ENCODE peak calls at places on chromosomes 2 and 18, in seven cellular contexts. R is HCT116, O is DND-41, G is A549, M is lung, V is keratinocyte, K is body of pancreas. E is an unnamed sample.

GRCh38 chr18:13581496-13581895 is 144.9 kb downstream of the FAM210A start:
- DNase-seq in M (no peak), R (no peak), V (no peak), O (no peak), K (no peak), G (no peak), E (no peak)

GRCh38 chr18:71727909-71728308 is 816.2 kb downstream of the CBLN2 start:
- DNase-seq in G (no peak), O (no peak), M (no peak), V (no peak), K (no peak), R (no peak), E (no peak)

GRCh38 chr2:49770919-49771318 is 616.6 kb upstream of the FSHR start:
- DNase-seq in O (no peak), R (no peak), G (peak; percentile 31), M (no peak), K (peak; percentile 61), V (peak; percentile 11), E (no peak)

GRCh38 chr18:31741096-31741735 is 19.5 kb downstream of the SLC25A52 start:
- DNase-seq in V (no peak), G (peak; percentile 27), R (peak; percentile 22), M (peak; percentile 46), O (peak; percentile 51), K (peak; percentile 51), E (peak; percentile 59)

GRCh38 chr18:75051757-75052156 is 157.2 kb downstream of the PTGR3 start:
- DNase-seq in O (no peak), M (no peak), R (no peak), V (no peak), G (no peak), K (no peak), E (no peak)

GRCh38 chr2:122743031-122743675 is 987.7 kb downstream of the TSN start:
- DNase-seq in G (no peak), R (no peak), M (no peak), O (no peak), V (no peak), K (no peak), E (no peak)

GRCh38 chr2:224520064-224520463 is 65.1 kb downstream of the CUL3 start:
- DNase-seq in R (no peak), V (no peak), O (no peak), M (no peak), K (no peak), G (peak; percentile 17), E (peak; percentile 4)

GRCh38 chr2:108615480-108616090 is 81.3 kb downstream of the LIMS1 start:
- DNase-seq in G (no peak), K (no peak), O (no peak), M (no peak), R (no peak), V (no peak), E (no peak)

GRCh38 chr2:74006424-74006823 is 21.7 kb downstream of the TET3 start:
- DNase-seq in M (no peak), R (no peak), V (no peak), O (no peak), K (no peak), G (no peak), E (no peak)

GRCh38 chr2:74002515-74003391 is 18.0 kb downstream of the TET3 start:
- DNase-seq in K (peak; percentile 84), V (no peak), G (peak; percentile 33), O (peak; percentile 82), R (no peak), M (peak; percentile 73), E (peak; percentile 81)

GRCh38 chr2:74005786-74006185 is 21.1 kb downstream of the TET3 start:
- DNase-seq in M (no peak), V (no peak), O (no peak), G (no peak), K (no peak), R (no peak), E (no peak)

GRCh38 chr2:74003494-74004211 is 18.9 kb downstream of the TET3 start:
- DNase-seq in M (no peak), R (no peak), K (no peak), G (no peak), O (no peak), V (no peak), E (no peak)

DNA sequence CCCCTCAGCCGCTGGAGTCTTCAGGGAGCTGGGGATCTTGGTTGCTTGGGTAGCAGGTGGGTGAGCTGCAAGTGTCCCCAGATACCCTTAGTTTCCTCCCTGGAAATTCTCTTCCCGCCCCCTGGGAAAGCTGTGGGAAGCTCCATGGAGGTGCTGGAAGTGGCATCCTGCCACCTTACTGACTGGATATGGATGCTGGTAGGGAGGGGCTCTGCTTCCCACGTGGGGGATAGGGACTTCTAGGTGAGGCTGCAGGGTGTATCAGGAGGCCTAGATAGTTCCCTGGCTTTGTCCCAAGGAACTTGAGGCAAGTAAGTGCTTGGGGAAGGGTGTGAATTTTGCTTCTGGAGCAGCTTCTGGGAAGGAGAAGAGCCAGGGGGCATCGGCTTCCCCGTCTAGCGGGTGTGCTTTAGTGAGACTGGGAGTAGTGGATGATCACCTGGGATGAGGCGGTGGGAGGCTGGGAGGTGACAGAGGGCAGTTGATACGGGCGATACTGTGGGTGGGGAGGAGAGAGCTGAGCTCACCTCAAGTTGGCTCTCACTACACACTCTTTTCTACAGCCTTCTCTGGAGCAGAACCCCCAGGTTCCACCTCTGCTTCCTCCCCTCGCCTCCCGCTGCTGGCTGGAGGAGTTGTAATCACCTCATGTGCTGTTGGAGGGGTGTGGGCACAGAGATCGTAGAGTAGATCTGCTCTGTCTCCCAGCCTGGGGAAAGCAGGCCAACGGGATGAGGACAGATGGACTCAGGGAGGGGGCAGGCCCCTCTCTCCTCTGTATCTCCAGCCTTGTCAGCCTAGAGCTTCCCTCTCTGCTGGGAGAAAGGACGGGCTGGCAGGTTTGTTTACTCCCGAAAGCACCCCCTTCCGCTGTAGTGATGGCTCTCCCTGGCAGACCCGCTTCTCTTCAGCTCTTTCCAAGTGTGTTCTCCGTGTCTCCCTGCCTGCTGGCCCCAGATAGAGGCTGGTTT is 19.8 kb downstream of the TET3 start:
- DNase-seq in V (no peak), K (no peak), O (no peak), M (no peak), R (no peak), G (no peak), E (no peak)
- H3K4me3 ChIP-seq in V (no peak overlapping the region), K (no peak overlapping the region), O (no peak overlapping the region), M (no peak overlapping the region), R (no peak overlapping the region), G (no peak overlapping the region), E (no peak overlapping the region)

GRCh38 chr2:59462418-59463197 is 1090.8 kb downstream of the BCL11A start:
- DNase-seq in K (no peak), M (no peak), O (peak; percentile 8), V (no peak), R (no peak), G (no peak), E (no peak)

GRCh38 chr2:59463401-59463800 is 1090.1 kb downstream of the BCL11A start:
- DNase-seq in M (no peak), K (no peak), O (no peak), G (no peak), R (no peak), V (no peak), E (no peak)

GRCh38 chr2:59458862-59459261 is 1094.6 kb downstream of the BCL11A start:
- DNase-seq in M (no peak), V (no peak), K (peak; percentile 50), R (no peak), G (no peak), O (no peak), E (no peak)
- TF ChIP-seq CTCF in M (no peak), V (no peak), K (no peak), R (no peak), G (no peak), O (peak; percentile 10), E (no peak)

GRCh38 chr2:238022594-238023157 is 38.1 kb upstream of the SCLY start:
- DNase-seq in M (no peak), O (no peak), G (no peak), V (no peak), R (no peak), K (no peak), E (no peak)

GRCh38 chr2:238021327-238021726 is 39.5 kb upstream of the SCLY start:
- DNase-seq in K (no peak), O (no peak), M (no peak), R (no peak), G (peak; percentile 41), V (peak; percentile 26), E (no peak)

GRCh38 chr2:238023608-238024007 is 37.2 kb upstream of the SCLY start:
- DNase-seq in V (no peak), R (no peak), K (no peak), O (no peak), G (no peak), M (no peak), E (no peak)

GRCh38 chr2:238019962-238020361 is 40.8 kb upstream of the SCLY start:
- DNase-seq in G (no peak), R (no peak), V (no peak), O (no peak), M (no peak), K (no peak), E (no peak)

DNA sequence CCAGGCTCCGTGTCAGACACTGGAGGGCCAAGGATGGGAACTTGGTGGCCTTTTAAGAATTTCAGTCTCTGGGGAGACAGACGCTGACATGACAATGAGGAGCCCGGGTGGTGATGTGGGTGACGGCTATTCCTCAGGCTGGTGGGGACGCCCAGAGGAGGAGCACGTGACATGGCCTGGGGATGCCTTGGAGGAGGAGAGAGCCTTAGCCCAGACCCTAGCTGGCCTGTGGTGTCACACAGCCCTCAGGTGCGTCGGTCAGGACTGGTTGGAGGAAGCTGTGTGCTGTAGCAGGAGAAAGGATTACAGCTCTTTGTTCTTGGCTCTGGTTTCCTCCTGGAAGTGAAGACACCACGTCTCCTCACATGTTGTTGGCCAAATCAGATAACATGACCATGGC is 40.0 kb upstream of the SCLY start:
- DNase-seq in V (no peak), G (no peak), M (no peak), O (no peak), R (no peak), K (no peak), E (no peak)
- H3K27ac ChIP-seq in V (peak overlapping the region; percentile 8), G (no peak overlapping the region), M (no peak overlapping the region), O (no peak overlapping the region), R (no peak overlapping the region), K (no peak overlapping the region), E (no peak overlapping the region)

GRCh38 chr2:101473911-101474751 is 781 bp downstream of the RFX8 start:
- DNase-seq in G (no peak), O (peak; percentile 72), R (no peak), M (peak; percentile 31), K (peak; percentile 28), V (no peak), E (peak; percentile 2)

GRCh38 chr2:101476605-101477208 is 1.8 kb upstream of the RFX8 start:
- DNase-seq in K (no peak), V (no peak), M (no peak), R (no peak), O (no peak), G (no peak), E (no peak)

GRCh38 chr2:101474752-101475384 is at the start of gene RFX8:
- DNase-seq in O (peak; percentile 88), G (no peak), M (no peak), K (peak; percentile 42), R (no peak), V (no peak), E (peak; percentile 2)

GRCh38 chr2:101469863-101470262 is 5.0 kb downstream of the RFX8 start:
- DNase-seq in G (no peak), M (no peak), K (no peak), V (no peak), O (no peak), R (no peak), E (no peak)

DNA sequence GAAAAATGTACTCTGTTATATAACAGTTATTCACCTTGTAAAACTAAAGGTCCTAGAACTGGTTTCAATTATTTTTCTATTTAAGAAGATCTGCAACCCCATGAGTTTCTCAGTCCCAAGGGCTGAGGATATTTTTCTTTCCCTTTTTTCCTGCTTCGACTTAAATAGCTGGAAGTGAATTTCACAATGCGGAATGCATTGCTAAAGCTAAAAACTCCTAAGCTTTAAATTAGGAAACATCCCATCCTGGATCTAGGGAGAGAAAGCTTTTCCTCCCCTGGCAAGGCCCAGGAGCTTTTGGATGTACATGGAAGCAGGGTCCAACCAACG is 1.4 kb downstream of the RFX8 start:
- DNase-seq in K (no peak), G (no peak), V (no peak), R (no peak), O (no peak), M (no peak), E (no peak)
- H3K4me3 ChIP-seq in K (peak overlapping the region; percentile 13), G (no peak overlapping the region), V (peak overlapping the region; percentile 52), R (no peak overlapping the region), O (peak overlapping the region; percentile 82), M (no peak overlapping the region), E (peak overlapping the region; percentile 36)